ENCODE peak calls at places on chromosome 14, in four cellular contexts. A, Z, Y and S are unnamed samples.

GRCh38 chr14:97401714-97402113 is 604.5 kb downstream of the VRK1 start:
- DNase-seq in A (no peak), Z (no peak), Y (no peak), S (no peak)

GRCh38 chr14:69924181-69924580 is 45.0 kb downstream of the SMOC1 start:
- DNase-seq in A (no peak), Z (no peak), Y (no peak), S (no peak)

GRCh38 chr14:55500219-55500701 is 59.8 kb upstream of the TBPL2 start:
- DNase-seq in A (peak), Z (no peak), Y (peak), S (no peak)

GRCh38 chr14:60266021-60266937 is 17.3 kb downstream of the PPM1A start:
- DNase-seq in A (peak), Z (no peak), Y (peak), S (peak)

GRCh38 chr14:92539419-92539818 is 25.8 kb downstream of the RIN3 start:
- DNase-seq in A (no peak), Z (no peak), Y (no peak), S (no peak)

GRCh38 chr14:22391908-22392307 is 197.1 kb downstream of the DAD1 start:
- DNase-seq in A (peak), Z (peak), Y (peak), S (peak)

GRCh38 chr14:53064461-53064860 is 88.7 kb downstream of the DDHD1 start:
- DNase-seq in A (no peak), Z (no peak), Y (no peak), S (no peak)

GRCh38 chr14:64878775-64879634 is 702 bp downstream of the SPTB start:
- DNase-seq in A (peak), Z (no peak), Y (no peak), S (peak)

GRCh38 chr14:95237956-95238355 is 80.6 kb upstream of the DICER1 start:
- DNase-seq in A (no peak), Z (no peak), Y (no peak), S (no peak)
- TF ChIP-seq TARDBP in A (no peak), Z (no peak), Y (no peak), S (no peak)

GRCh38 chr14:50230601-50231474 is 540 bp downstream of the SOS2 start:
- DNase-seq in A (no peak), Z (peak), Y (peak), S (peak)
- TF ChIP-seq TARDBP in A (no peak), Z (no peak), Y (no peak), S (no peak)

GRCh38 chr14:68375371-68375770 is 417.5 kb downstream of the ZFP36L1 start:
- DNase-seq in A (no peak), Z (no peak), Y (no peak), S (no peak)

GRCh38 chr14:68377459-68377858 is 415.4 kb downstream of the ZFP36L1 start:
- DNase-seq in A (peak), Z (no peak), Y (peak), S (no peak)

GRCh38 chr14:68374682-68375081 is 418.2 kb downstream of the ZFP36L1 start:
- DNase-seq in A (no peak), Z (no peak), Y (no peak), S (no peak)

GRCh38 chr14:68377056-68377455 is 415.8 kb downstream of the ZFP36L1 start:
- DNase-seq in A (no peak), Z (no peak), Y (no peak), S (no peak)

GRCh38 chr14:68376067-68376810 is 416.6 kb downstream of the ZFP36L1 start:
- DNase-seq in A (no peak), Z (no peak), Y (no peak), S (no peak)
- TF ChIP-seq TARDBP in A (no peak), Z (no peak), Y (no peak), S (no peak)

GRCh38 chr14:101230161-101230850 is 326.8 kb upstream of the RTL1 start:
- DNase-seq in A (peak), Z (no peak), Y (no peak), S (no peak)

GRCh38 chr14:101230851-101231550 is 327.5 kb upstream of the RTL1 start:
- DNase-seq in A (no peak), Z (no peak), Y (no peak), S (no peak)

GRCh38 chr14:101232340-101233015 is 328.8 kb upstream of the DIO3 start:
- DNase-seq in A (no peak), Z (no peak), Y (no peak), S (no peak)

GRCh38 chr14:101233016-101233355 is 328.3 kb upstream of the DIO3 start:
- DNase-seq in A (no peak), Z (no peak), Y (no peak), S (no peak)

DNA sequence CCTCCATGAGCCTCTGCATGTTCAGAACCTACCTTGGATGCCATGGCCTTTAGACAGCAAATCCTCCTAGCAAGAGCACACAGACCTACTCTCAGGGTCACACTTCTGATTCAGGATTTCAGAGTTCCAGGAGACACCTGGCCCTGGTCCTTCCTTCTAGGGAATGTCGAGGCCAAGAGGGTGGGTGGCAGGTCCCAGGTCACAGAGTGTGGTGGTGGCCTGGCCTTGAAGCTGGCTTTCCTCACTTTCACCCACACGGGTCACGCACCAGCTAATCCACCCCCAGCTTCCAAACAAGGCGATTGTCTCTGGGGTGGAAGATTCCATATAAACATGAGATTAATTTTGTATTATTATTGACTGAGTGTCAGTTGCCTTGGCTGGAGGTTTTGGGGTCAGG is 328.3 kb upstream of the RTL1 start:
- DNase-seq in A (no peak), Z (no peak), Y (no peak), S (no peak)
- TF ChIP-seq TARDBP in A (no peak), Z (no peak), Y (no peak), S (no peak)